ENCODE peak calls at places on chromosome 13, in four cellular contexts. N, O, R and Y are unnamed samples. For H3K4me1, the result is how much of the 10 kb centered on the place peaks cover.

GRCh38 chr13:73274147-73274546 is 215.3 kb downstream of the KLF5 start:
- DNase-seq in N (no peak), O (no peak), R (no peak), Y (no peak)

GRCh38 chr13:80341771-80342271 is 895 bp upstream of the SPRY2 start:
- DNase-seq in N (no peak), O (peak), R (peak), Y (peak)

GRCh38 chr13:105925496-105925895 is 610.0 kb downstream of the EFNB2 start:
- DNase-seq in N (no peak), O (no peak), R (no peak), Y (no peak)

GRCh38 chr13:106796280-106797047 is 228.5 kb upstream of the ARGLU1 start:
- DNase-seq in N (no peak), O (no peak), R (no peak), Y (no peak)

GRCh38 chr13:40352385-40352778 is 314.1 kb downstream of the FOXO1 start:
- DNase-seq in N (no peak), O (no peak), R (no peak), Y (no peak)

GRCh38 chr13:103466761-103467160 is 400.5 kb upstream of the SLC10A2 start:
- DNase-seq in N (no peak), O (no peak), R (no peak), Y (no peak)

GRCh38 chr13:105406551-105406950 is 1128.9 kb downstream of the EFNB2 start:
- DNase-seq in N (no peak), O (no peak), R (no peak), Y (no peak)

GRCh38 chr13:20553309-20553708 is 13.6 kb upstream of the IFT88 start:
- DNase-seq in N (no peak), O (no peak), R (no peak), Y (no peak)

GRCh38 chr13:25179810-25180437 is 7.8 kb upstream of the AMER2 start:
- DNase-seq in N (no peak), O (no peak), R (no peak), Y (no peak)

GRCh38 chr13:111854403-111854802 is 212.5 kb upstream of the SOX1 start:
- DNase-seq in N (no peak), O (no peak), R (no peak), Y (no peak)

GRCh38 chr13:27182054-27182453 is 10.4 kb upstream of the USP12 start:
- DNase-seq in N (no peak), O (no peak), R (no peak), Y (no peak)

GRCh38 chr13:24911135-24911524 is 147.2 kb downstream of the RNF17 start:
- DNase-seq in N (no peak), O (no peak), R (no peak), Y (no peak)

GRCh38 chr13:27918041-27918917 is 1.5 kb upstream of the PDX1 start:
- DNase-seq in N (no peak), O (no peak), R (no peak), Y (no peak)

GRCh38 chr13:112729408-112729807 is 39.6 kb downstream of the ATP11A start:
- DNase-seq in N (no peak), O (no peak), R (no peak), Y (no peak)

GRCh38 chr13:42247883-42248282 is 24.1 kb upstream of the AKAP11 start:
- DNase-seq in N (no peak), O (no peak), R (no peak), Y (no peak)

GRCh38 chr13:99766641-99767045 is 204.9 kb downstream of the ZIC5 start:
- DNase-seq in N (no peak), O (no peak), R (no peak), Y (peak)

GRCh38 chr13:36766295-36766694 is 52.7 kb upstream of the RFXAP start:
- DNase-seq in N (no peak), O (peak), R (no peak), Y (no peak)

GRCh38 chr13:41765020-41765419 is 195.9 kb downstream of the VWA8 start:
- DNase-seq in N (no peak), O (no peak), R (no peak), Y (no peak)

GRCh38 chr13:71879129-71879535 is 12.1 kb upstream of the DACH1 start:
- DNase-seq in N (no peak), O (no peak), R (no peak), Y (peak)

GRCh38 chr13:23629566-23630272 is 59.5 kb downstream of the TNFRSF19 start:
- DNase-seq in N (no peak), O (no peak), R (no peak), Y (no peak)

GRCh38 chr13:81172603-81173002 is 831.7 kb upstream of the SPRY2 start:
- DNase-seq in N (no peak), O (no peak), R (no peak), Y (no peak)

GRCh38 chr13:23889598-23890224 is 511 bp upstream of the MIPEP start:
- DNase-seq in N (no peak), O (no peak), R (no peak), Y (no peak)

GRCh38 chr13:35283856-35284255 is 192.6 kb downstream of the MAB21L1 start:
- DNase-seq in N (no peak), O (no peak), R (no peak), Y (peak)

GRCh38 chr13:80753951-80754350 is 413.0 kb upstream of the SPRY2 start:
- DNase-seq in N (no peak), O (no peak), R (no peak), Y (peak)

GRCh38 chr13:45138282-45138681 is 18.0 kb downstream of the GTF2F2 start:
- DNase-seq in N (no peak), O (no peak), R (no peak), Y (no peak)

GRCh38 chr13:45137501-45137880 is 17.2 kb downstream of the GTF2F2 start:
- DNase-seq in N (no peak), O (no peak), R (no peak), Y (no peak)

GRCh38 chr13:45136741-45137500 is 16.6 kb downstream of the GTF2F2 start:
- DNase-seq in N (no peak), O (no peak), R (no peak), Y (no peak)

GRCh38 chr13:45133396-45134118 is 13.2 kb downstream of the GTF2F2 start:
- DNase-seq in N (no peak), O (no peak), R (no peak), Y (peak)

DNA sequence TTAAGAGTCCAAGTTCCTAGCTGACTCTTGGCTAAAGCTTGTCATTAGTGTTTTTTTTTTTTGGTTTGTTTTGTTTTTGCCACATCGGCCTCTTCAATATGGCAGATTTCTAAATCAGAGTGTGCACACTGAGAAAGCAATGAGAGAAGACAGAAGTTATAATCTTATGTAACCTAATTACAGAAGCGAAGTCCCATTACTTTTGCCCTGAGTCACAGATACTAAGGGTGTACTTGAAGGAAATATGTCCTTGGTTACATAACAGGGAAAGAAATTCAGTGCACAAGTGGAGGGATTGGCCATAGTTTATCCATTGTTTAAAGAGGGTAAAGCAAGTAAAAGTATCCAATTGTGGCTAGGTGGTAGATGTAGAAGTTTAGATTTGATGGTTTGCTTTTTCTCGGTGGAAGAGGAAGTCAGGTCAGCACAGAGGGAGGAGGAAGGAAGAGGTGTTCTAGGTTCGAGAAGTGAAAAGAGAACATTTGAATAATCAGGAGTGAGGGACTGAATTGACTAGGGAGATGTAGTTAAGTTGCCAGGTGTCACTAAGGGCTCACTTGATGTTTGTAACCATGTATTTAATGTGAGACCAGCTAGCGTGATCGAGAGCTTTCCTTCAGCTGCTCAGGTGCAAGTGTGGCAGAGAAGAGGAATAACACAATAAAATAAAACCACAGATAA is 12.2 kb downstream of the GTF2F2 start:
- DNase-seq in N (no peak), O (no peak), R (no peak), Y (no peak)
- H3K4me3 ChIP-seq in N (no peak), O (no peak), R (no peak), Y (no peak)

DNA sequence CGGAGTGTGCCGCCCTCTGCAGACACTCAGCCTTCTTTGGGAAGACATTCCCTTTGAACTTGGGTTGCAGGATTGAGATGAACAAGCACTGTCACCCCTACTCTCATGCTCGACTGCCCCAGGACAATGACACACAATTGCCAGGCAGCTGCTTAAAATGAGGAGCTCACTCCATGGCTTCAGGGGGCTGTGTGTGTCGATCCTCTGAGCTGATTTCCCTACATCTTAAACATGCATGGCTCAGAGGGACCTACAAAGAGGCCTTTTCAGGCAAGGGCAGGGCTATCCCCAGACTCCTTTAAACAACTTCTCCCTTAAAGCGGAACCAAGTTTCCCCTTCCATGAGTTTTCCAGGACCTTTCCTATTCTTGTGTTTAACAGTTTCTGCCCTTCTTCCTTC is 107.4 kb upstream of the MBNL2 start:
- DNase-seq in N (no peak), O (no peak), R (no peak), Y (no peak)
- H3K4me1 ChIP-seq in N (under half), O (under half), R (under half), Y (under half)

GRCh38 chr13:62207388-62207787 is 791.7 kb upstream of the PCDH20 start:
- DNase-seq in N (no peak), O (no peak), R (no peak), Y (no peak)

GRCh38 chr13:62210951-62211350 is 795.3 kb upstream of the PCDH20 start:
- DNase-seq in N (no peak), O (no peak), R (no peak), Y (no peak)

GRCh38 chr13:62209539-62209938 is 793.9 kb upstream of the PCDH20 start:
- DNase-seq in N (no peak), O (no peak), R (no peak), Y (no peak)

DNA sequence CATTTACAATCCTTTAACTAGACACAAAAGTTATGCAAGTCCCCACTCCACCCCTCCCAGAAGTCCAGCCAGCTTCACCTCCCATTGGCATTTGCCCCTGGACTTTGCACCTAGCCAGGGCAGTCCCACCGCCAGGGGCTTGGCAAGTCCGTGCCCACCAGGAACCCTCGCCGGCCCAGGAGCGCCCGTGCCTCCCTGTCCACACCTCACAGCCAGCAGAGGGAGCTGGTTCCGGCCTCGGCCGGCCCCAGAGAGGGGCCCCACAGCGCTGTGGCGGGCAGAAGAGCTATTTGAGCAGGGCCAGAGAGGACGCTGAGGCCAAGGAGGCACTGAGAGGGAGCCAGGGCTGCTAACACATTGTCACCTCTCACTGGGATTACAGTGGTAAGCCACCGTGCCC is 796.6 kb upstream of the PCDH20 start:
- DNase-seq in N (no peak), O (no peak), R (no peak), Y (no peak)
- TF ChIP-seq CTCF in N (no peak), O (no peak), R (no peak), Y (no peak)

GRCh38 chr13:110348309-110348625 is 41.2 kb downstream of the COL4A2 start:
- DNase-seq in N (no peak), O (no peak), R (no peak), Y (no peak)
- H3K4me3 ChIP-seq in N (no peak), O (no peak), R (no peak), Y (no peak)

GRCh38 chr13:51826606-51827005 is 18.4 kb downstream of the TMEM272 start:
- DNase-seq in N (no peak), O (no peak), R (no peak), Y (no peak)
- H3K4me1 ChIP-seq in N (under half), O (under half), R (under half), Y (under half)

GRCh38 chr13:45812599-45813372 is 38.8 kb downstream of the SIAH3 start:
- DNase-seq in N (no peak), O (no peak), R (no peak), Y (no peak)

GRCh38 chr13:45821861-45822260 is 29.7 kb downstream of the SIAH3 start:
- DNase-seq in N (no peak), O (no peak), R (no peak), Y (no peak)

GRCh38 chr13:45823583-45823982 is 28.0 kb downstream of the SIAH3 start:
- DNase-seq in N (no peak), O (no peak), R (no peak), Y (no peak)

GRCh38 chr13:45820106-45820838 is 31.3 kb downstream of the SIAH3 start:
- DNase-seq in N (no peak), O (no peak), R (no peak), Y (no peak)

DNA sequence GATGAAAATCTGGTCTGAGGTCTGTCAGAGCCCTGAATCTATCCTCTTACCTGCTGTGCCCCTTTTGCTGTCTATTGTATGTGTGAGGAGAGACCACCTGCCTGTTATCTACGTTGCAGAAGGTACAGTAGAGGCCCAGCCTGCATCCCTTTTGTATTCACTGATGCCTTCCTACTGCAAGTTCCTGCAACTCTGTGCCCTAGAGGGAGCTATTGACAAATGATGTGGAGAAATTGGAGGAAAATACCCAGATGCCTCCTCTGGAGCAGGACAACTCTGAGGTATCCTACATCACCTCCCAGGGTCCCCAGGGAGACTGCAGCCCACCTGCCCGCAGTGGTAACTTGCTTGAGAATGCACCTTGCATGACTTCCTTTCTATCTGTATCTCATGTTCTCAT is 33.7 kb downstream of the SIAH3 start:
- DNase-seq in N (no peak), O (no peak), R (no peak), Y (no peak)
- TF ChIP-seq CTCF in N (no peak), O (no peak), R (no peak), Y (peak)

DNA sequence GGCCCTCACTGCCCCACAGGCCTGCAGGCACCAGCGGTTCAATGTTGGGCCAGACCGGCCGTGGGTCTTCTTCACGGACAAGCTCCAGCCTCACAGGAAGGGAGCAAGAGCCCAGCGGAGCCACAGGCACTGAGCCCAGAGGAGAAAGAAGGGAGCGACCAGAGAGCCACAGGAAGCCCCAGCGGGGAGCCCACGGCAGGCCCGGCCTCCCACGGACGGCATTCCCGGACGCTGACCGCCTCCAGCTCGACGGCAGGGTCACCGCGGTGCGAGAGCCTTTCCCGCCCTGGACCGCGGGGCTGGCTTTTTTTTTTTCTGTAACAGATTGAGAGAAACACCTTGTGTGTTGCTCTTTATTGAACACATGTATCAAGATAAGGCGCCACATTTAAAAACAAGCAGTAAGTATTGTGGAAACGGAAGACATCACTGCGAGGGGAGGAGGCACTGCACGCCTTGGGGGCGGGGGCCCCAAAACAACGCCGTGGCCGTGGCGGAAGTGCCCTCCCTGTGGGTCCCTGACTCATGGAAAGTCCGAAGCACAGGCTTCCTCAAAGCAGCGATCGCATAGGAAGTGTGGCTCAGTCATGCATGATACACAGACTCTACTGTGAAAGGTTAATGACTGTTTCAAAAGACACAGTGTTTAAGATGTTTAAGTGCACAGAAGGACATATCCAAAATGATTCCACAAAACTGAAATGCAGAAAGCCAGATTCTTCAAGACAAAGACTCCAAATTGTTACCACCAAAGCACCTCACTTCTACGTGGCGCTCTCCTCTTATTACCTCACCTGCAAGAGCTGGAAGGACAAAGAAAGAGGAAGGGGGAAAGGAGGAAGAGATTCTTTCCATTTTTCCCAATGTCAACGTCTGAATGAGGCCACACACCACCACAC is 3.5 kb downstream of the RASA3 start:
- DNase-seq in N (peak), O (peak), R (peak), Y (no peak)
- H3K4me3 ChIP-seq in N (peak), O (no peak), R (peak), Y (no peak)

GRCh38 chr13:90830782-90831181 is 516.7 kb upstream of the MIR17HG start:
- DNase-seq in N (no peak), O (no peak), R (no peak), Y (no peak)

GRCh38 chr13:90824027-90824426 is 523.5 kb upstream of the MIR17HG start:
- DNase-seq in N (no peak), O (no peak), R (no peak), Y (no peak)

GRCh38 chr13:90826688-90827087 is 520.8 kb upstream of the MIR17HG start:
- DNase-seq in N (no peak), O (no peak), R (no peak), Y (no peak)
- H3K4me1 ChIP-seq in N (under half), O (under half), R (under half), Y (under half)